ENCODE peak calls at places on chromosomes 11 and 22, in ten cellular contexts. One of them, this sample, is unnamed. For H3K36me3, the result is how much of the 10 kb centered on the place peaks cover.

GRCh38 chr22:44337658-44338004 is 24.9 kb upstream of the SHISAL1 start:
- DNase-seq in SJSA1: peak
- DNase-seq in HepG2: no peak
- DNase-seq in SK-N-MC: no peak
- DNase-seq in breast epithelium: no peak
- DNase-seq in Peyer's patch: no peak
- DNase-seq in endodermal cell: peak
- DNase-seq in fibroblast of lung: peak
- DNase-seq in tibial artery: no peak
- DNase-seq in heart right ventricle: peak
- DNase-seq in this sample: peak

GRCh38 chr22:49087716-49088660 is 739.7 kb downstream of the BRD1 start:
- DNase-seq in SJSA1: no peak
- DNase-seq in HepG2: no peak
- DNase-seq in SK-N-MC: no peak
- DNase-seq in breast epithelium: no peak
- DNase-seq in Peyer's patch: no peak
- DNase-seq in endodermal cell: no peak
- DNase-seq in fibroblast of lung: no peak
- DNase-seq in tibial artery: no peak
- DNase-seq in heart right ventricle: no peak
- DNase-seq in this sample: no peak

GRCh38 chr11:35478411-35479139 is 46.8 kb downstream of the PAMR1 start:
- DNase-seq in SJSA1: no peak
- DNase-seq in HepG2: no peak
- DNase-seq in SK-N-MC: no peak
- DNase-seq in breast epithelium: no peak
- DNase-seq in Peyer's patch: no peak
- DNase-seq in endodermal cell: no peak
- DNase-seq in fibroblast of lung: no peak
- DNase-seq in tibial artery: no peak
- DNase-seq in heart right ventricle: peak
- DNase-seq in this sample: no peak

GRCh38 chr11:11572386-11572785 is 49.4 kb downstream of the GALNT18 start:
- DNase-seq in SJSA1: no peak
- DNase-seq in HepG2: no peak
- DNase-seq in SK-N-MC: no peak
- DNase-seq in breast epithelium: no peak
- DNase-seq in Peyer's patch: no peak
- DNase-seq in endodermal cell: peak
- DNase-seq in fibroblast of lung: peak
- DNase-seq in tibial artery: peak
- DNase-seq in heart right ventricle: no peak
- DNase-seq in this sample: no peak

GRCh38 chr11:2796091-2796490 is 89.5 kb downstream of the CDKN1C start:
- DNase-seq in SJSA1: no peak
- DNase-seq in HepG2: no peak
- DNase-seq in SK-N-MC: no peak
- DNase-seq in breast epithelium: peak
- DNase-seq in Peyer's patch: no peak
- DNase-seq in endodermal cell: peak
- DNase-seq in fibroblast of lung: no peak
- DNase-seq in tibial artery: peak
- DNase-seq in heart right ventricle: no peak
- DNase-seq in this sample: peak

GRCh38 chr22:39731881-39732555 is 161.5 kb downstream of the CACNA1I start:
- DNase-seq in SJSA1: no peak
- DNase-seq in HepG2: no peak
- DNase-seq in SK-N-MC: no peak
- DNase-seq in breast epithelium: no peak
- DNase-seq in Peyer's patch: no peak
- DNase-seq in endodermal cell: peak
- DNase-seq in fibroblast of lung: no peak
- DNase-seq in tibial artery: no peak
- DNase-seq in heart right ventricle: no peak
- DNase-seq in this sample: no peak

GRCh38 chr22:38758276-38758945 is 2.6 kb upstream of the SUN2 start:
- DNase-seq in SJSA1: no peak
- DNase-seq in HepG2: no peak
- DNase-seq in SK-N-MC: no peak
- DNase-seq in breast epithelium: no peak
- DNase-seq in Peyer's patch: peak
- DNase-seq in endodermal cell: no peak
- DNase-seq in fibroblast of lung: no peak
- DNase-seq in tibial artery: no peak
- DNase-seq in heart right ventricle: no peak
- DNase-seq in this sample: no peak

GRCh38 chr11:124738713-124739478 is 846 bp upstream of the NRGN start:
- DNase-seq in SJSA1: no peak
- DNase-seq in HepG2: no peak
- DNase-seq in SK-N-MC: no peak
- DNase-seq in breast epithelium: no peak
- DNase-seq in Peyer's patch: no peak
- DNase-seq in endodermal cell: no peak
- DNase-seq in fibroblast of lung: no peak
- DNase-seq in tibial artery: no peak
- DNase-seq in heart right ventricle: no peak
- DNase-seq in this sample: no peak

GRCh38 chr22:23801886-23802377 is 15.2 kb downstream of the SMARCB1 start:
- DNase-seq in SJSA1: no peak
- DNase-seq in HepG2: no peak
- DNase-seq in SK-N-MC: no peak
- DNase-seq in breast epithelium: no peak
- DNase-seq in Peyer's patch: no peak
- DNase-seq in endodermal cell: peak
- DNase-seq in fibroblast of lung: no peak
- DNase-seq in tibial artery: no peak
- DNase-seq in heart right ventricle: no peak
- DNase-seq in this sample: no peak

GRCh38 chr22:23800297-23801237 is 13.8 kb downstream of the SMARCB1 start:
- DNase-seq in SJSA1: no peak
- DNase-seq in HepG2: no peak
- DNase-seq in SK-N-MC: no peak
- DNase-seq in breast epithelium: no peak
- DNase-seq in Peyer's patch: peak
- DNase-seq in endodermal cell: peak
- DNase-seq in fibroblast of lung: no peak
- DNase-seq in tibial artery: no peak
- DNase-seq in heart right ventricle: no peak
- DNase-seq in this sample: no peak

GRCh38 chr22:23801238-23801821 is 14.6 kb downstream of the SMARCB1 start:
- DNase-seq in SJSA1: no peak
- DNase-seq in HepG2: no peak
- DNase-seq in SK-N-MC: no peak
- DNase-seq in breast epithelium: no peak
- DNase-seq in Peyer's patch: peak
- DNase-seq in endodermal cell: peak
- DNase-seq in fibroblast of lung: no peak
- DNase-seq in tibial artery: no peak
- DNase-seq in heart right ventricle: no peak
- DNase-seq in this sample: no peak

GRCh38 chr22:23804781-23805291 is 18.1 kb downstream of the SMARCB1 start:
- DNase-seq in SJSA1: no peak
- DNase-seq in HepG2: no peak
- DNase-seq in SK-N-MC: no peak
- DNase-seq in breast epithelium: no peak
- DNase-seq in Peyer's patch: no peak
- DNase-seq in endodermal cell: peak
- DNase-seq in fibroblast of lung: no peak
- DNase-seq in tibial artery: no peak
- DNase-seq in heart right ventricle: no peak
- DNase-seq in this sample: no peak

DNA sequence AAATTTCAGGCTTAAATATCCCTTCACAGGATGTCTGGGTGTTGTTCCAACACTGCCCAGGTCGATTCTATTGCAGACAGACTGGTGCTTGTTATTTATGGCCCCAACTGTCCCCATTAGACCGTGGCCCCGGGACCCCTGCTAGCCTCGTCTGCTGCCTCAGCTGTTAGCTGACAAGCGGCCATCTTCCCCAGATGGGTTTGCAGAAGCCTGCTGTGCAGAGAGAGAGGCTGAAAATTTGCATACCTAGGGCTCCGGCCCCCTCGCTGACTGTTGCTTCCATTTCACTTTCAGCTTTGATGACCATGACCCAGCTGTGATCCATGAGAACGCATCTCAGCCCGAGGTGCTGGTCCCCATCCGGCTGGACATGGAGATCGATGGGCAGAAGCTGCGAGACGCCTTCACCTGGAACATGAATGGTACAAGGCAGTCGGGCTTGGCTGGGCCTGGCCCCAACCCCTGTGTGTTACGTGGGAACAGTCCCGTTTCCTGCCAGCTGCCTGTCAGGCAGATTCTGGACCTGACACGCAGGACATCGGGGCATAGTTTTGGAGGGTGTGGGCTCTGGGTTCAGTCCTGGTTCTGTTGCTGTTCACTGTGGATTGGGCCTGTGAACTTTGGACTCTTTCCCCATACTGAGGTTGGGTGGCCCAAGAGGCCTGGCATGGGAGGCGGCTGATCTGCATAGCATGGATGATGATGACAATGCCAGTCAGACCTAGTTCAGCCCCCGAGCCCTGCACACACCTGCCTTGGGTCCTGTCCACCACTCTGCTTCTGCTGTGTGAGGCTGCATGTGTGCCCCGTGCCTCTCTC is 16.4 kb downstream of the SMARCB1 start:
- DNase-seq in SJSA1: no peak
- DNase-seq in HepG2: no peak
- DNase-seq in SK-N-MC: no peak
- DNase-seq in breast epithelium: no peak
- DNase-seq in Peyer's patch: peak
- DNase-seq in endodermal cell: peak
- DNase-seq in fibroblast of lung: no peak
- DNase-seq in tibial artery: no peak
- DNase-seq in heart right ventricle: no peak
- DNase-seq in this sample: no peak
- H3K4me3 ChIP-seq in SJSA1: no peak
- H3K4me3 ChIP-seq in HepG2: no peak
- H3K4me3 ChIP-seq in SK-N-MC: no peak
- H3K4me3 ChIP-seq in breast epithelium: no peak
- H3K4me3 ChIP-seq in Peyer's patch: no peak
- H3K4me3 ChIP-seq in endodermal cell: no peak
- H3K4me3 ChIP-seq in fibroblast of lung: no peak
- H3K4me3 ChIP-seq in tibial artery: no peak
- H3K4me3 ChIP-seq in heart right ventricle: no peak
- H3K4me3 ChIP-seq in this sample: no peak

DNA sequence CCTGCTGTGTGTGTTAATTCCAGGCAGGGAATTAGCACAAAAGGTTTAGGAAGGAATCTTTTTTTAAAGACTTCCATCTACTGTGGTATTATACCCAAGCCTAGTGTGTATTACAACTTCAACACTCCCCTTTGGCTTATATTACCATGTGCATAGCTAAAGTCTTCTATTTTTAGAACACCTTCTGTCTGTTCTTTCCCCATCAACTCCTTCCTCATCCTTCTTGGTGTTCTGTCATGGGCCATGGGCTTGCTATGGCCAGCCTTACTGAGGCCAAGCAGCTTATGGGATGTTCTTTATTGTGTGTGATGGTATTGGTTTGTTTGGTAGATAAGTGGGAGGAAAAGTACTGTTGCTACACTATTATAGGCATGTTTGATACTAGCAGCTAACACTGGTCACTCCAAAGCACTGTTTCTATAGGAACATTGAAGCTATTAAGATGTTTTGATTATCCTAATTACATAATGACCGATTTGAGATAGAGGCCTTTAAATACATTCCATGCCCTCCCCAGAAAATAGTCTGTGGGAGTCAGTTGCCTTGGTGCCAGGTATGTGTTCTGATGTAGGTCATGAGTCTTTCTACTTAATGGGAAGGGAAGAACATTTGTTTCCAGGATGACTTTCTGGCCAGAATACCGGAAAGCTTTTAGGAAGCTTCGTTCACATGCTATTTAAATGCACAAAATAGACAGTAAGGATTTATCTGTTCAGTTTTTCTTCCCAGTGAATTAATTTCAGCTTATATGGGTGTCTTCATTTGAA is 16.5 kb downstream of the MCAM start:
- DNase-seq in SJSA1: no peak
- DNase-seq in HepG2: no peak
- DNase-seq in SK-N-MC: no peak
- DNase-seq in breast epithelium: no peak
- DNase-seq in Peyer's patch: no peak
- DNase-seq in endodermal cell: no peak
- DNase-seq in fibroblast of lung: no peak
- DNase-seq in tibial artery: no peak
- DNase-seq in heart right ventricle: no peak
- DNase-seq in this sample: no peak
- H3K36me3 ChIP-seq in SJSA1: under half
- H3K36me3 ChIP-seq in HepG2: under half
- H3K36me3 ChIP-seq in SK-N-MC: half or more
- H3K36me3 ChIP-seq in breast epithelium: under half
- H3K36me3 ChIP-seq in Peyer's patch: half or more
- H3K36me3 ChIP-seq in endodermal cell: half or more
- H3K36me3 ChIP-seq in fibroblast of lung: under half
- H3K36me3 ChIP-seq in tibial artery: under half
- H3K36me3 ChIP-seq in heart right ventricle: under half
- H3K36me3 ChIP-seq in this sample: under half

DNA sequence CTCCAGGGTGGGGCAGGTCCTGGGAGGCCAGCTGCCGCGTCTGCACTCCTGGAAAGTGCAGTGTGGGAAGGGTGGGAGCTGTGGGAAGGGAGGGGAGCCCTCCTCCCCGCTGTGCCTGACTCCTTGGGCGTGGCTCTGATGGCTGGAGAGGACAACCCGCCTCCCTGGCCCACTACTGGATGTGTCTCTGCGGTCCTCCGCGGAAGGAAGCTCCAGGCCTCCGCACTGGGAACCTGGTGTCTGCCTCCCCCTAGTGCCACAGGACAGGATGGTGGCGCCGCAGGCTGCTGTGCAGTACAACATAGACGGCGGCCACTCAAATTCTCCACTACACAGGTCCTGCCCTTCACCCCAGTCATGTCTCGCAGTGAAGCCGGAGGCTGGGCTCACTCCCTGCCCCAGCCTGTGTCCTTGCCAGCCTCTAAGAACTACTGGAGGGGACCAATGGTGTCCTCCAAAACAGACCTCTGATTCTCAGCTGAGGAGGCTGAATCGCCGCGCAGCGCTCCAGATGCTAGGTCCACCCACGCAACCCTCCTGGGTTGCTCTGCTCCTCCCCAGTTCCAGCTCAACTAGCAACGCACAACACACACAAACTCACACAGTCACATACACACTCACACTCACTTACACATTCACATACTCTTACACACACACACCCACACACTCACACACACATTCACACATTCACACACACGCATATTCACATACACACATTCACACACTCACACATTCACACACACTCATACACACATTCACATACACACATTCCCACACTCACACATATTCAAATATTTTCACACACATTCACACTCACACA is 12.4 kb upstream of the DSCAML1 start:
- DNase-seq in SJSA1: peak
- DNase-seq in HepG2: no peak
- DNase-seq in SK-N-MC: no peak
- DNase-seq in breast epithelium: peak
- DNase-seq in Peyer's patch: peak
- DNase-seq in endodermal cell: peak
- DNase-seq in fibroblast of lung: no peak
- DNase-seq in tibial artery: peak
- DNase-seq in heart right ventricle: peak
- DNase-seq in this sample: peak
- H3K4me3 ChIP-seq in SJSA1: no peak
- H3K4me3 ChIP-seq in HepG2: no peak
- H3K4me3 ChIP-seq in SK-N-MC: no peak
- H3K4me3 ChIP-seq in breast epithelium: peak
- H3K4me3 ChIP-seq in Peyer's patch: no peak
- H3K4me3 ChIP-seq in endodermal cell: no peak
- H3K4me3 ChIP-seq in fibroblast of lung: no peak
- H3K4me3 ChIP-seq in tibial artery: no peak
- H3K4me3 ChIP-seq in heart right ventricle: no peak
- H3K4me3 ChIP-seq in this sample: peak

DNA sequence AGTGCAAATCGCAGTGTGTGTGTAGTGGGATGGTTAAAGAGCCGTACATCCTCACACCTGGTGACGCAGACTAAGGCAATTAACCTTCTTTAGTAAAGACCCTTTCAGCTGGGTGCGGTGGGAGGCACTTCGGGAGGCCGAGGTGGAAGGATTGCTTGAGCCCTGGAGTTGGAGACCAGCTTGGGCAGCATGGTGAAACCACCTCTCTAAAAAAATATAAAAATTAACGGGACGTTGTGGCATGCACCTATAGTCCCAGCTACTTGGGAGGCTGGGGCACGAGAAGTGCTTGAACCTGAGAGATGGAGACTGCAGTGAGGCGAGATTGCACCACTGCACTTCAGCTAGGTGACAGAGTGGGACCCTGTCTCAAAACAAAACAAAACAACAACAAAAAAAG is 31.5 kb downstream of the ZBTB16 start:
- DNase-seq in SJSA1: no peak
- DNase-seq in HepG2: no peak
- DNase-seq in SK-N-MC: no peak
- DNase-seq in breast epithelium: no peak
- DNase-seq in Peyer's patch: no peak
- DNase-seq in endodermal cell: no peak
- DNase-seq in fibroblast of lung: no peak
- DNase-seq in tibial artery: no peak
- DNase-seq in heart right ventricle: no peak
- DNase-seq in this sample: no peak
- H3K36me3 ChIP-seq in SJSA1: under half
- H3K36me3 ChIP-seq in HepG2: under half
- H3K36me3 ChIP-seq in SK-N-MC: under half
- H3K36me3 ChIP-seq in breast epithelium: under half
- H3K36me3 ChIP-seq in Peyer's patch: under half
- H3K36me3 ChIP-seq in endodermal cell: under half
- H3K36me3 ChIP-seq in fibroblast of lung: under half
- H3K36me3 ChIP-seq in tibial artery: under half
- H3K36me3 ChIP-seq in heart right ventricle: under half
- H3K36me3 ChIP-seq in this sample: half or more